ENCODE peak calls at places on chromosomes 12 and 14, in four cellular contexts. One of them, this sample, is unnamed.

GRCh38 chr14:72120315-72120714 is 188.1 kb downstream of the RGS6 start:
- DNase-seq in progenitor cell of endocrine pancreas: no peak
- DNase-seq in H7: no peak
- DNase-seq in AG08395: no peak
- DNase-seq in this sample: no peak

GRCh38 chr14:61254803-61255526 is 26.2 kb downstream of the TMEM30B start:
- DNase-seq in progenitor cell of endocrine pancreas: no peak
- DNase-seq in H7: no peak
- DNase-seq in AG08395: no peak
- DNase-seq in this sample: no peak

GRCh38 chr12:113862570-113863454 is 103.3 kb downstream of the RBM19 start:
- DNase-seq in progenitor cell of endocrine pancreas: no peak
- DNase-seq in H7: no peak
- DNase-seq in AG08395: peak
- DNase-seq in this sample: no peak

GRCh38 chr12:57175428-57176138 is 28.2 kb upstream of the LRP1-AS start:
- DNase-seq in progenitor cell of endocrine pancreas: peak
- DNase-seq in H7: peak
- DNase-seq in AG08395: peak
- DNase-seq in this sample: peak

GRCh38 chr12:68559984-68560822 is 50.5 kb upstream of the RAP1B start:
- DNase-seq in progenitor cell of endocrine pancreas: no peak
- DNase-seq in H7: peak
- DNase-seq in AG08395: no peak
- DNase-seq in this sample: peak

GRCh38 chr14:36941783-36942521 is 230.5 kb downstream of the SLC25A21 start:
- DNase-seq in progenitor cell of endocrine pancreas: peak
- DNase-seq in H7: peak
- DNase-seq in AG08395: peak
- DNase-seq in this sample: peak

GRCh38 chr12:120580787-120581723 is at the start of gene POP5:
- DNase-seq in progenitor cell of endocrine pancreas: peak
- DNase-seq in H7: peak
- DNase-seq in AG08395: peak
- DNase-seq in this sample: peak

GRCh38 chr12:10190558-10191388 is 11.9 kb downstream of the TMEM52B start:
- DNase-seq in progenitor cell of endocrine pancreas: peak
- DNase-seq in H7: peak
- DNase-seq in AG08395: peak
- DNase-seq in this sample: peak

GRCh38 chr12:45112306-45112705 is 61.4 kb upstream of the DBX2 start:
- DNase-seq in progenitor cell of endocrine pancreas: no peak
- DNase-seq in H7: no peak
- DNase-seq in AG08395: no peak
- DNase-seq in this sample: no peak

GRCh38 chr14:23633160-23633701 is 2.9 kb upstream of the DHRS2 start:
- DNase-seq in progenitor cell of endocrine pancreas: no peak
- DNase-seq in H7: peak
- DNase-seq in AG08395: no peak
- DNase-seq in this sample: no peak

GRCh38 chr12:6626654-6627283 is 9.0 kb downstream of the LPAR5 start:
- DNase-seq in progenitor cell of endocrine pancreas: no peak
- DNase-seq in H7: no peak
- DNase-seq in AG08395: no peak
- DNase-seq in this sample: no peak

GRCh38 chr12:120713861-120714482 is 3.7 kb downstream of the UNC119B start:
- DNase-seq in progenitor cell of endocrine pancreas: peak
- DNase-seq in H7: peak
- DNase-seq in AG08395: peak
- DNase-seq in this sample: peak

GRCh38 chr14:99517046-99517642 is 35.9 kb downstream of the CCNK start:
- DNase-seq in progenitor cell of endocrine pancreas: no peak
- DNase-seq in H7: peak
- DNase-seq in AG08395: no peak
- DNase-seq in this sample: peak

GRCh38 chr14:28709571-28710305 is 56.8 kb upstream of the FOXG1 start:
- DNase-seq in progenitor cell of endocrine pancreas: no peak
- DNase-seq in H7: peak
- DNase-seq in AG08395: no peak
- DNase-seq in this sample: no peak

GRCh38 chr14:62117010-62117717 is 354.9 kb downstream of the SNAPC1 start:
- DNase-seq in progenitor cell of endocrine pancreas: peak
- DNase-seq in H7: peak
- DNase-seq in AG08395: peak
- DNase-seq in this sample: peak

GRCh38 chr12:50637870-50638481 is 125.9 kb upstream of the ATF1 start:
- DNase-seq in progenitor cell of endocrine pancreas: no peak
- DNase-seq in H7: peak
- DNase-seq in AG08395: peak
- DNase-seq in this sample: no peak

GRCh38 chr14:102991376-102991775 is 66.0 kb downstream of the CDC42BPB start:
- DNase-seq in progenitor cell of endocrine pancreas: no peak
- DNase-seq in H7: no peak
- DNase-seq in AG08395: no peak
- DNase-seq in this sample: no peak

GRCh38 chr14:55780156-55780946 is 200.3 kb downstream of the KTN1 start:
- DNase-seq in progenitor cell of endocrine pancreas: no peak
- DNase-seq in H7: no peak
- DNase-seq in AG08395: peak
- DNase-seq in this sample: peak

GRCh38 chr14:22887260-22887989 is 4.4 kb downstream of the REM2 start:
- DNase-seq in progenitor cell of endocrine pancreas: peak
- DNase-seq in H7: peak
- DNase-seq in AG08395: peak
- DNase-seq in this sample: no peak

GRCh38 chr12:117792471-117792870 is 176.3 kb downstream of the KSR2 start:
- DNase-seq in progenitor cell of endocrine pancreas: no peak
- DNase-seq in H7: no peak
- DNase-seq in AG08395: no peak
- DNase-seq in this sample: no peak

GRCh38 chr12:104426926-104427546 is 29.7 kb upstream of the CHST11 start:
- DNase-seq in progenitor cell of endocrine pancreas: no peak
- DNase-seq in H7: no peak
- DNase-seq in AG08395: peak
- DNase-seq in this sample: no peak

GRCh38 chr12:112121780-112122565 is 3.4 kb upstream of the TRAFD1 start:
- DNase-seq in progenitor cell of endocrine pancreas: no peak
- DNase-seq in H7: peak
- DNase-seq in AG08395: peak
- DNase-seq in this sample: peak

GRCh38 chr12:104057771-104058197 is 6.5 kb upstream of the HCFC2 start:
- DNase-seq in progenitor cell of endocrine pancreas: no peak
- DNase-seq in H7: peak
- DNase-seq in AG08395: peak
- DNase-seq in this sample: no peak

GRCh38 chr14:67487937-67488893 is at the start of gene TMEM229B:
- DNase-seq in progenitor cell of endocrine pancreas: no peak
- DNase-seq in H7: no peak
- DNase-seq in AG08395: peak
- DNase-seq in this sample: no peak

GRCh38 chr14:76644875-76645518 is 116.3 kb upstream of the VASH1 start:
- DNase-seq in progenitor cell of endocrine pancreas: peak
- DNase-seq in H7: peak
- DNase-seq in AG08395: peak
- DNase-seq in this sample: no peak

GRCh38 chr14:57834961-57835360 is 30.9 kb downstream of the SLC35F4 start:
- DNase-seq in progenitor cell of endocrine pancreas: no peak
- DNase-seq in H7: no peak
- DNase-seq in AG08395: no peak
- DNase-seq in this sample: no peak

GRCh38 chr14:30069536-30069935 is 141.9 kb upstream of the PRKD1 start:
- DNase-seq in progenitor cell of endocrine pancreas: no peak
- DNase-seq in H7: no peak
- DNase-seq in AG08395: no peak
- DNase-seq in this sample: no peak

GRCh38 chr14:23470947-23471346 is 1.4 kb downstream of the NGDN start:
- DNase-seq in progenitor cell of endocrine pancreas: no peak
- DNase-seq in H7: no peak
- DNase-seq in AG08395: no peak
- DNase-seq in this sample: no peak

GRCh38 chr12:16605666-16606116 is 271 bp downstream of the LMO3 start:
- DNase-seq in progenitor cell of endocrine pancreas: no peak
- DNase-seq in H7: peak
- DNase-seq in AG08395: no peak
- DNase-seq in this sample: peak

GRCh38 chr14:71658261-71658860 is 273.9 kb upstream of the RGS6 start:
- DNase-seq in progenitor cell of endocrine pancreas: no peak
- DNase-seq in H7: no peak
- DNase-seq in AG08395: no peak
- DNase-seq in this sample: no peak

GRCh38 chr12:106108187-106108816 is 30.5 kb downstream of the NUAK1 start:
- DNase-seq in progenitor cell of endocrine pancreas: no peak
- DNase-seq in H7: peak
- DNase-seq in AG08395: peak
- DNase-seq in this sample: no peak

GRCh38 chr12:110639336-110640178 is 25.6 kb downstream of the TCTN1 start:
- DNase-seq in progenitor cell of endocrine pancreas: no peak
- DNase-seq in H7: no peak
- DNase-seq in AG08395: peak
- DNase-seq in this sample: no peak

GRCh38 chr12:93868771-93869170 is 191.6 kb downstream of the CRADD start:
- DNase-seq in progenitor cell of endocrine pancreas: no peak
- DNase-seq in H7: no peak
- DNase-seq in AG08395: peak
- DNase-seq in this sample: no peak

GRCh38 chr12:54390176-54390667 is 5.7 kb upstream of the ZNF385A start:
- DNase-seq in progenitor cell of endocrine pancreas: no peak
- DNase-seq in H7: peak
- DNase-seq in AG08395: no peak
- DNase-seq in this sample: no peak

GRCh38 chr12:87329076-87329863 is 699.9 kb downstream of the C12orf50 start:
- DNase-seq in progenitor cell of endocrine pancreas: no peak
- DNase-seq in H7: no peak
- DNase-seq in AG08395: no peak
- DNase-seq in this sample: no peak

GRCh38 chr12:62983594-62983993 is 48.6 kb upstream of the PPM1H start:
- DNase-seq in progenitor cell of endocrine pancreas: no peak
- DNase-seq in H7: no peak
- DNase-seq in AG08395: no peak
- DNase-seq in this sample: no peak

GRCh38 chr14:83779266-83779665 is 1750.7 kb upstream of the FLRT2 start:
- DNase-seq in progenitor cell of endocrine pancreas: no peak
- DNase-seq in H7: no peak
- DNase-seq in AG08395: peak
- DNase-seq in this sample: no peak

GRCh38 chr12:49482095-49483051 is 56.5 kb upstream of the KCNH3 start:
- DNase-seq in progenitor cell of endocrine pancreas: no peak
- DNase-seq in H7: no peak
- DNase-seq in AG08395: no peak
- DNase-seq in this sample: no peak